ENCODE peak calls at places on chromosome 12, in five cellular contexts. U, R, S, H and Z are unnamed samples.

GRCh38 chr12:32211769-32212156 is 105.1 kb downstream of the BICD1 start:
- DNase-seq in R (no peak), U (no peak), H (no peak), S (no peak), Z (no peak)

GRCh38 chr12:113142173-113142885 is 6.8 kb upstream of the RASAL1 start:
- DNase-seq in U (no peak), H (no peak), R (no peak), S (no peak), Z (no peak)

GRCh38 chr12:13362260-13362841 is 165.8 kb downstream of the EMP1 start:
- DNase-seq in S (peak), R (no peak), U (peak), H (peak), Z (peak)

GRCh38 chr12:6113691-6114475 is 10.6 kb downstream of the VWF start:
- DNase-seq in S (no peak), H (no peak), R (no peak), U (no peak), Z (no peak)

GRCh38 chr12:26689281-26689841 is 143.6 kb downstream of the ITPR2 start:
- DNase-seq in R (no peak), H (no peak), U (no peak), S (no peak), Z (no peak)

GRCh38 chr12:107526555-107527180 is 158.9 kb upstream of the PWP1 start:
- DNase-seq in S (no peak), H (no peak), U (no peak), R (no peak), Z (no peak)

GRCh38 chr12:14510574-14510973 is 57.1 kb downstream of the PLBD1 start:
- DNase-seq in H (no peak), R (no peak), S (no peak), U (no peak), Z (no peak)

GRCh38 chr12:75480469-75480949 is at the start of gene GLIPR1:
- DNase-seq in S (peak), R (peak), H (no peak), U (peak), Z (no peak)

GRCh38 chr12:107736914-107737313 is 24.0 kb downstream of the PRDM4 start:
- DNase-seq in H (no peak), R (no peak), U (no peak), S (no peak), Z (no peak)

GRCh38 chr12:29320295-29321090 is 60.5 kb downstream of the ERGIC2 start:
- DNase-seq in R (peak), S (peak), U (no peak), H (no peak), Z (no peak)

GRCh38 chr12:107091989-107092641 is 1.2 kb downstream of the CRY1 start:
- DNase-seq in R (peak), S (peak), H (peak), U (peak), Z (peak)

DNA sequence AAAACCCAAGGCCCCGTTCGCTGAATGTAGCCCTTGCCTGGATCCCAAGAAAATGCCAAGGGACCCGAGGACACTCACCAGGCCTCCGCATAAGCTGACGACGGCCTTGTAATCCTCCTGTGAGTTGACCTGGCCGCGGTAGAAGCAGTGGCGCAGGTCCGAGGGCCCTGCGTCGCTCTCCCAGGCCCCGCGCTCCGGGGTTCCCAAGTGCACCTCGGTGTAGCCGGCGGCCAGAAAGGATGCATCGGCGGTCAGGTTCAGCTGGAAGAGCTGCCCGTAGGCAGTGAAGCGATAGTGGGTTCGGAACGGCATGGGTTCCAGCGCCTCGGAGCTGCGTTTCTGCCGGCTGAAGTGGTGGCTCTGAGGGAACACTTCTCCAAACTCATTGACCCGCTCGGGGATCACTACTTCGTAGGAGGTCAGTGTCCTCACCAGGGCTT is 1.2 kb downstream of the ADAMTS20 start:
- DNase-seq in S (no peak), H (peak), U (no peak), R (no peak), Z (no peak)
- H3K4me3 ChIP-seq in S (no peak), H (peak), U (no peak), R (peak), Z (no peak)

GRCh38 chr12:52901715-52902541 is 2.9 kb downstream of the KRT8 start:
- DNase-seq in S (no peak), H (no peak), U (no peak), R (no peak), Z (no peak)
- H3K4me3 ChIP-seq in S (no peak), H (no peak), U (peak), R (no peak), Z (no peak)

GRCh38 chr12:65879878-65880277 is 55.6 kb downstream of the HMGA2 start:
- DNase-seq in U (no peak), H (no peak), R (peak), S (peak), Z (no peak)
- H3K4me3 ChIP-seq in U (no peak), H (no peak), R (no peak), S (no peak), Z (no peak)

GRCh38 chr12:54358620-54358944 is 5.7 kb downstream of the GPR84 start:
- DNase-seq in R (no peak), H (no peak), S (no peak), U (no peak), Z (no peak)

GRCh38 chr12:54357802-54358619 is 6.3 kb downstream of the GPR84 start:
- DNase-seq in U (peak), H (no peak), S (no peak), R (no peak), Z (no peak)

GRCh38 chr12:54358945-54359761 is 5.1 kb downstream of the GPR84 start:
- DNase-seq in U (peak), H (peak), S (peak), R (peak), Z (peak)

GRCh38 chr12:54360717-54361456 is 3.4 kb downstream of the GPR84 start:
- DNase-seq in S (peak), H (no peak), U (peak), R (no peak), Z (no peak)

DNA sequence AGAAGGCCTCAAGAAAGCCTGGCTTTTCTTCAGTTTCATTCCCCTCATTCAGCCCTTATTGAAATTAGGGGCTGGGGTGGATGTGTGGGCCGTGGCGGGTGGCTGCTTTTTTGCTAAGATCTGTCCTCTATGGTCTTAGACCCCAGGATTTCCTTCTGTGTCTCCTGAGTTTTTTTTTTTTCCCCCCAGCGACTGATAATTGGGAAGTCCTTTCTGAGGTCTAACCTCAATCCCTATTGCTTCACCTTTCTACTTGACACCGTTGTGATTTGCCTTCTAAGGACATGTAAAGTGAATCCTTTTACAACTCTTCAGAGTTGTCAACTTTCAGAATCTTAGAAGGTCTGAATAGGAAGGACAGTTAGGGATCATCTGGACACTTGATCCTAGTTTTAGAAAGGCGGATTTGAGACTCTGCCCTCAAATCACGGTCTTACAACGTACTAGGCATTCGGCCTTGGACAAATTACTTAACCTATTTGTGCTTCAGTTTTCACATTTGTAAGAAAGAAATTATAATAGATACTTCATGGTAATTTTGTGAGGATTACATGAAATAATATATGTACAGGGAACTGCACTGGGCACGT is 4.4 kb downstream of the GPR84 start:
- DNase-seq in S (no peak), U (no peak), R (no peak), H (no peak), Z (no peak)
- H3K4me3 ChIP-seq in S (peak), U (peak), R (peak), H (peak), Z (peak)

GRCh38 chr12:51845451-51845850 is 3.1 kb downstream of the FIGNL2 start:
- DNase-seq in S (no peak), H (no peak), U (no peak), R (no peak), Z (no peak)
- H3K4me3 ChIP-seq in S (no peak), H (no peak), U (no peak), R (no peak), Z (no peak)

DNA sequence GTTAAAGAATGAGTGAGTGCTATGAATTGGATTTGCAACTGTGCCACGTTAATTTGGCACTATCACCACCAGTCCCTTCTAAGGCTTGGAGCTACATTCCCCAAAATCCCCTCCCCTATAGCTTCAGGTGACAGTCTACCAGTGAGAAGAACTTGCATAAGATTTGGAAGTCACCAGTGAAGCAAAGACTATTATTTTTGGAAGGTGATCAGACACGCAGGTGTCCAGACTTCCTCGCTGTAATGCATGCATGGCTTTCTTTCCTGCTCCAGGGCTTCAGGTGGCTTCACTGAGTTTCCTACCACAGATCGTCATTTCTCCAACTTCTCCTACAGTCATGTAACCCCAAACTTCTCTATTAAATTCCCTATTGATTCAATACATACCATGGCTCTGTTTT is 61.4 kb downstream of the SLC41A2 start:
- DNase-seq in S (no peak), H (no peak), U (no peak), R (no peak), Z (no peak)
- H3K4me3 ChIP-seq in S (no peak), H (no peak), U (no peak), R (no peak), Z (no peak)

DNA sequence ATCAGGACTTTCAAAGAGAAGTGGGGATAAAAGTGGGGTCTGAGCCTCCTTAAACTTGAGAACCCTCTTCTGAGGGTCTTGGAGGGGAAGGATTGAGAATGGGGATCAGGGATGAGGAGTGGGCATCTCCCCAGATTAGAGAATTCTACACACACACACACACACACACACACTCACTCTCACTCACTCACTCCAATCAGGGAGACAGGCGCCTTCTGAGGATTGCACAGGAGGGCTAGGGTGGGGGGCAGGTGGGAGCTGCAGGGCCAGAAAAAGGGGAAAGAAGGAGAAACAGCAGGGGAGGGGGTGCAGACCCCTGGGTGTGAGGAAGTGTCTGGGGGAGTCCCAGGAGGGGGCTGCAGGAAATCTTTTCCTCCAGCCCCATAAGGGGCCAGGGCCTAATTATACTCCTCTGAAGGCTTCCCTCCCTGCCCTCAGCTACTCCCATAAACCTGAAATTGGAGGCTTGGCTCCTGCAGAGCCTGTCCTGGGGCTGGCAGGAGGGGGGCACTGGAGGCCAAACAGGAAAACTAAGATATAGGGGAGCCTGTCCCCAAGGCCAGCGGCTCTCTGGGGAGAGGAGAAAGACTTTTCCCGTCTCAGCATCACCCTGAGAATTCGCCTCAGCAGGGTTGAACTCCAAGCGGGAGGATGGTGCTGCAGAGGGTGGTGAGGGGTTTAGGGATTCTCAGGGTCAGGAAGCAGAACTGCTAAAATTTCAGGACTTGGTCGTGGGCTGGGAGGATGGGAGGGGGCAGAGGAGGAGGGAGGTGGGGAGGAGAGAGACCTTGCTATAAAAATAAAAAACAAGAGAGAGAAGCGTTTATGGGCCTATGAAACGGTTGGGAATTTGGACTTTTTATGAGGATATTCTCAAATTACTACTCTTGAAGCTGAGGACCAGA is 1.6 kb downstream of the HOXC9 start:
- DNase-seq in U (no peak), R (no peak), S (no peak), H (no peak), Z (no peak)
- H3K4me3 ChIP-seq in U (no peak), R (peak), S (no peak), H (no peak), Z (peak)